ENCODE peak calls at places on chromosomes 13 and 19, in nine cellular contexts. Q is RCC 7860; I is left ventricle myocardium inferior; J is astrocyte; Z is activated CD4-positive, CD25-positive, alpha-beta regulatory T cell; H is CD8-positive, alpha-beta memory T cell; M is AG10803; W is GM18507; R is stimulated activated CD4-positive, alpha-beta T cell treated with anti-CD3 and anti-CD28 coated beads, Interleukin-2, amount 100 ng/mL, for 48 hours. T is an unnamed sample.

GRCh38 chr13:98233127-98233526 is 56.1 kb upstream of the RNF113B start:
- DNase-seq in M (no peak), Z (no peak), J (no peak), H (no peak), W (no peak), R (no peak), I (no peak), Q (no peak), T (peak; percentile 93)

GRCh38 chr13:41700790-41701310 is 243.5 kb downstream of the RGCC start:
- DNase-seq in J (peak; percentile 70), M (peak; percentile 86), W (no peak), Z (no peak), H (no peak), R (no peak), Q (peak; percentile 26), I (no peak), T (peak; percentile 89)

GRCh38 chr13:97627566-97627965 is 193.6 kb downstream of the RAP2A start:
- DNase-seq in H (no peak), Q (no peak), Z (no peak), M (peak; percentile 84), I (peak; percentile 43), W (no peak), R (no peak), J (peak; percentile 83), T (peak; percentile 27)

GRCh38 chr13:70844391-70845108 is 736.3 kb upstream of the KLHL1 start:
- DNase-seq in H (no peak), I (no peak), R (no peak), Z (no peak), W (no peak), Q (no peak), J (no peak), M (no peak), T (no peak)

GRCh38 chr19:55703790-55704215 is 28.8 kb downstream of the EPN1 start:
- DNase-seq in W (no peak), Q (no peak), Z (peak; percentile 17), J (no peak), M (peak; percentile 9), H (peak; percentile 52), I (no peak), R (peak; percentile 59), T (no peak)

GRCh38 chr13:44801990-44802389 is 187.3 kb downstream of the NUFIP1 start:
- DNase-seq in H (no peak), R (no peak), W (no peak), Q (peak; percentile 56), M (peak; percentile 78), J (peak; percentile 80), Z (no peak), I (no peak), T (peak; percentile 75)

GRCh38 chr19:32869369-32870153 is at the start of gene SLC7A9:
- DNase-seq in J (no peak), Z (no peak), R (no peak), I (no peak), Q (no peak), M (no peak), W (no peak), H (no peak), T (peak; percentile 22)

GRCh38 chr13:29362849-29363604 is 232.5 kb downstream of the SLC7A1 start:
- DNase-seq in I (no peak), J (peak; percentile 10), R (peak; percentile 28), H (no peak), Q (peak; percentile 8), W (peak; percentile 36), Z (no peak), M (peak; percentile 41), T (peak; percentile 7)

GRCh38 chr13:22897571-22898314 is 283.0 kb upstream of the SGCG start:
- DNase-seq in M (no peak), Q (no peak), J (no peak), W (no peak), Z (no peak), I (no peak), H (no peak), R (no peak), T (no peak)

GRCh38 chr13:26561636-26562537 is 4.4 kb downstream of the WASF3 start:
- DNase-seq in W (no peak), Q (no peak), R (no peak), Z (no peak), M (peak; percentile 94), I (no peak), J (peak; percentile 74), H (no peak), T (no peak)

GRCh38 chr13:109784590-109785140 is 1.7 kb downstream of the IRS2 start:
- DNase-seq in R (peak; percentile 73), W (no peak), I (peak; percentile 84), Z (peak; percentile 51), J (peak; percentile 40), M (peak; percentile 81), H (peak; percentile 58), Q (peak; percentile 52), T (no peak)

GRCh38 chr13:24727731-24728601 is 36.0 kb upstream of the RNF17 start:
- DNase-seq in J (peak; percentile 62), Q (peak; percentile 41), R (peak; percentile 53), W (peak; percentile 75), M (peak; percentile 87), H (peak; percentile 84), I (no peak), Z (peak; percentile 52), T (peak; percentile 74)

GRCh38 chr13:67224148-67224846 is 5.8 kb downstream of the PCDH9 start:
- DNase-seq in Z (no peak), J (peak; percentile 68), M (peak; percentile 67), R (peak; percentile 44), Q (peak; percentile 61), W (no peak), H (peak; percentile 54), I (peak; percentile 73), T (peak; percentile 74)

GRCh38 chr13:52686381-52686780 is 33.7 kb downstream of the SUGT1 start:
- DNase-seq in Q (peak; percentile 71), R (no peak), I (no peak), H (no peak), Z (no peak), J (no peak), M (no peak), W (no peak), T (peak; percentile 28)

GRCh38 chr13:92173254-92173653 is 774.8 kb downstream of the GPC5 start:
- DNase-seq in W (no peak), I (no peak), J (no peak), Z (no peak), Q (no peak), R (no peak), M (no peak), H (no peak), T (no peak)

T was measured in renal cortical epithelial cell.